ENCODE peak calls at places on chromosomes 1 and 21, in seven cellular contexts. R, W, Z, P, D, J and B are unnamed samples. For H3K27me3 and H3K36me3, the result is how much of the 10 kb centered on the place peaks cover.

GRCh38 chr1:97424209-97424608 is 496.6 kb downstream of the DPYD start:
- DNase-seq in R (no peak), W (no peak), Z (no peak), P (no peak), D (no peak), J (no peak), B (no peak)

GRCh38 chr1:172382406-172382805 is 38.1 kb upstream of the C1orf105 start:
- DNase-seq in R (no peak), W (no peak), Z (peak), P (no peak), D (no peak), J (no peak), B (no peak)

GRCh38 chr1:35929730-35930592 is 944 bp upstream of the AGO3 start:
- DNase-seq in R (no peak), W (peak), Z (peak), P (peak), D (no peak), J (no peak), B (peak)

GRCh38 chr1:50857702-50858101 is 102.4 kb downstream of the FAF1 start:
- DNase-seq in R (no peak), W (no peak), Z (no peak), P (no peak), D (no peak), J (no peak), B (no peak)

GRCh38 chr1:178308438-178308837 is 188.3 kb downstream of the CLEC20A start:
- DNase-seq in R (no peak), W (no peak), Z (no peak), P (no peak), D (no peak), J (no peak), B (no peak)

GRCh38 chr1:236119935-236120484 is 22.3 kb upstream of the GPR137B start:
- DNase-seq in R (no peak), W (no peak), Z (no peak), P (no peak), D (no peak), J (no peak), B (no peak)

GRCh38 chr21:41280115-41280919 is 36.3 kb upstream of the FAM3B start:
- DNase-seq in R (peak), W (no peak), Z (no peak), P (no peak), D (no peak), J (no peak), B (no peak)

GRCh38 chr1:217134857-217135568 is 411.8 kb upstream of the ESRRG start:
- DNase-seq in R (no peak), W (no peak), Z (peak), P (peak), D (no peak), J (no peak), B (peak)

GRCh38 chr1:47621483-47621882 is 183.6 kb downstream of the FOXD2 start:
- DNase-seq in R (no peak), W (no peak), Z (no peak), P (no peak), D (no peak), J (no peak), B (no peak)

GRCh38 chr1:200184196-200184595 is 156.7 kb downstream of the NR5A2 start:
- DNase-seq in R (no peak), W (peak), Z (peak), P (peak), D (no peak), J (no peak), B (no peak)

GRCh38 chr1:47179988-47180563 is 9.8 kb downstream of the PDZK1IP1 start:
- DNase-seq in R (no peak), W (peak), Z (no peak), P (no peak), D (no peak), J (no peak), B (no peak)

GRCh38 chr1:221961532-221962292 is 219.8 kb upstream of the DUSP10 start:
- DNase-seq in R (peak), W (no peak), Z (peak), P (peak), D (peak), J (no peak), B (no peak)

GRCh38 chr1:199979071-199979470 is 48.4 kb upstream of the NR5A2 start:
- DNase-seq in R (no peak), W (no peak), Z (no peak), P (peak), D (no peak), J (no peak), B (no peak)

GRCh38 chr1:2443285-2444137 is 31.1 kb upstream of the PEX10 start:
- DNase-seq in R (no peak), W (no peak), Z (no peak), P (no peak), D (no peak), J (no peak), B (peak)

GRCh38 chr1:2445162-2445822 is 30.8 kb upstream of the PLCH2 start:
- DNase-seq in R (no peak), W (no peak), Z (no peak), P (no peak), D (no peak), J (no peak), B (no peak)

GRCh38 chr1:2442676-2443075 is 30.3 kb upstream of the PEX10 start:
- DNase-seq in R (no peak), W (no peak), Z (no peak), P (no peak), D (no peak), J (no peak), B (no peak)

GRCh38 chr1:2445823-2446215 is 30.3 kb upstream of the PLCH2 start:
- DNase-seq in R (no peak), W (no peak), Z (no peak), P (no peak), D (no peak), J (no peak), B (no peak)

DNA sequence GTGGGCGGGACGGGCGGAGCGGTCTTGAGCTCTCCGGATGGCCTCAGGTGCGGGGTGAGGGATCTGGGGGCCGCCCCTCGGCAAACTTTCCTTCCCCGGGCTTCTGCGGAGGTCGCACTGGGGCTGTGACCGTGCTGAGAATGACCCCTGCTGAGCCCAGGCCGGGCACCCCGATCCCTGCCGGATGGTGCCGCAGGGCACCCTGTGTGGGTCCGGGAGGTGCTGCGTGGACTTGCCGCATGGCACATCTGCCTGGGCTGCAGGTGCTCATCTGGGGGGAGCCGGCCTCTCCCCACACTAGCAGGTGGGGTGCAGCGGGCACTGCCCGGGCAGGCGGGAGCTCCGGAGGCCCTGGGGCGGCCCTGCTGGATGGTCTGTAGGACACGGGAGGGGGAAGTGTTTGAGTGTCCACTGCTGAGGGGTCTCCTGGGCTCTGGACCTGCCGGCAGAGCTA is 31.8 kb upstream of the PEX10 start:
- DNase-seq in R (no peak), W (no peak), Z (no peak), P (no peak), D (no peak), J (no peak), B (no peak)
- H3K4me3 ChIP-seq in R (no peak), W (no peak), Z (no peak), P (no peak), D (peak), J (peak), B (no peak)

GRCh38 chr21:36059823-36060158 is 535 bp downstream of the SETD4 start:
- DNase-seq in R (no peak), W (peak), Z (no peak), P (no peak), D (peak), J (no peak), B (no peak)
- H3K27me3 ChIP-seq in R (under half), W (under half), Z (under half), P (under half), D (under half), J (under half), B (under half)

GRCh38 chr1:22520871-22521270 is 42.4 kb upstream of the EPHA8 start:
- DNase-seq in R (no peak), W (no peak), Z (no peak), P (no peak), D (no peak), J (no peak), B (no peak)

GRCh38 chr1:22524481-22524880 is 38.8 kb upstream of the EPHA8 start:
- DNase-seq in R (no peak), W (no peak), Z (no peak), P (no peak), D (no peak), J (no peak), B (no peak)

GRCh38 chr1:22518379-22518778 is 44.9 kb upstream of the EPHA8 start:
- DNase-seq in R (no peak), W (no peak), Z (no peak), P (no peak), D (no peak), J (no peak), B (no peak)

GRCh38 chr1:22522221-22522743 is 41.0 kb upstream of the EPHA8 start:
- DNase-seq in R (no peak), W (no peak), Z (no peak), P (no peak), D (no peak), J (no peak), B (no peak)

DNA sequence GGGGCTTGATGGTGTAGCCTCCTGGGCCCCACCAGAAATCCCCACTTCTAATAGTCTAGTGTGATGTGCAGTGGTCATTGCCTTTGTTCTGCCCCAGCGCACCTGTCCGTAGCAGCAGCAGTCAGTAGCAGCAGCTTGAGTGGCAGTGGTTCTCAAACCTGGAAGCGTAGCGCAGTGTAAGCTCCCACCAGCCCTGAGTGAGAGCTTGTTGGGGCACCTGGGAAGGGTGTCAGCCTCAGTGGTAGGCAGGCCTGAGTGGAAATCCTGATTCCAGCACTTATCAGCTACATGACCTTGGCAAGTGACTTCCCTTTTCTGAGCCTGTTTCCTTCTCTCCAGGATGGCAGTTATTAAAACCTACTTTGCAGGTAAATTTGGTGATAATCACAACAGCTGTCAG is 41.6 kb upstream of the EPHA8 start:
- DNase-seq in R (no peak), W (no peak), Z (no peak), P (no peak), D (no peak), J (no peak), B (no peak)
- H3K36me3 ChIP-seq in R (under half), W (half or more), Z (half or more), P (under half), D (under half), J (under half), B (under half)

GRCh38 chr1:63951076-63951946 is 177.5 kb downstream of the ROR1 start:
- DNase-seq in R (no peak), W (no peak), Z (peak), P (no peak), D (no peak), J (no peak), B (no peak)
- H3K4me3 ChIP-seq in R (no peak), W (no peak), Z (no peak), P (no peak), D (no peak), J (no peak), B (no peak)

GRCh38 chr1:58683519-58683918 is 16.3 kb downstream of the MYSM1 start:
- DNase-seq in R (no peak), W (no peak), Z (no peak), P (no peak), D (no peak), J (no peak), B (no peak)

DNA sequence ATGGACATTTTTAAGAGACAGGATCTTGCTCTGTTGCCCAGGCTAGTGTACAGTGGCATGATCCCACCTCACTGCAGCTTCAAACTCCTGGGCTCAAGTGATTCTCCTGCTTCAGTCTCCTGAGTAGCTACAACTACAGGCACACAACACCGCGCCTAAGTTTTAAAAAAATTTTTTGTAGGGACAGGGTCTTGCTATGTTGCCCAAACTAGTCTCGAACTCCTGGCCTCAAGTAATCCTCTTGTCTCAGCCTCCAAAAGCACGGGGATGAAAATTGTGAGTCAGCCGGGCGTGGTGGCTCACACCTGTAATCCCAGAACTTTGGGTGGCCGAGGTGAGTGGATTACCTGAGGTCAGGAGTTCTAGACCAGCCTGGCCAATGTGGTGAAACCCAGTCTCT is 20.4 kb downstream of the MYSM1 start:
- DNase-seq in R (no peak), W (no peak), Z (no peak), P (no peak), D (no peak), J (no peak), B (no peak)
- H3K27me3 ChIP-seq in R (under half), W (under half), Z (under half), P (under half), D (under half), J (under half), B (under half)

GRCh38 chr1:28565726-28566125 is 12.8 kb downstream of the TRNAU1AP start:
- DNase-seq in R (no peak), W (no peak), Z (no peak), P (no peak), D (no peak), J (no peak), B (no peak)

GRCh38 chr1:28560886-28561285 is 8.0 kb downstream of the TRNAU1AP start:
- DNase-seq in R (no peak), W (no peak), Z (no peak), P (no peak), D (no peak), J (no peak), B (no peak)

GRCh38 chr1:28566931-28567330 is 14.0 kb downstream of the TRNAU1AP start:
- DNase-seq in R (no peak), W (no peak), Z (no peak), P (no peak), D (no peak), J (no peak), B (peak)

GRCh38 chr1:28564310-28564709 is 11.4 kb downstream of the TRNAU1AP start:
- DNase-seq in R (no peak), W (no peak), Z (no peak), P (no peak), D (no peak), J (no peak), B (no peak)

GRCh38 chr1:28565040-28565439 is 12.2 kb downstream of the TRNAU1AP start:
- DNase-seq in R (no peak), W (peak), Z (no peak), P (no peak), D (no peak), J (no peak), B (no peak)
- H3K36me3 ChIP-seq in R (under half), W (half or more), Z (half or more), P (half or more), D (under half), J (under half), B (under half)

DNA sequence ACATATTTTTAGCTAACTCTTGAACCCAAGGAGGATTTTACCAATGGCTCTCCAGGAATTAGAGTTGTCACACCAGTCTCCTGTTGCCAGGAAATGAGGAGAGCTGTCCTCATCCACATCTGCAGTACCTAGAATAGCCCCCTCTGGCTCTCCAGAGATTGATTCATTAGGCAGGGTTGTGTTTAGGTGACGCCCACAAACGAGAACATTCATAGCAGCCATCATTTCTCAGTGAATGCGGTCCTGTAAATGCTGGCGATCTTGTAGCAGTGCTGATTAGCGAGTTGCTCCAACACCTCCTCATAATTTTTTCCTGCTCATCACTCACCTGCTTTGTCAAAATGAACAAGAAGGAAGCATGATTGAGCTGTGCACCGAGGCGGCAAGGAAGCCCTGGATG is 16.3 kb upstream of the KLHDC8A start:
- DNase-seq in R (no peak), W (no peak), Z (no peak), P (no peak), D (no peak), J (no peak), B (no peak)
- H3K4me3 ChIP-seq in R (no peak), W (no peak), Z (peak), P (no peak), D (no peak), J (no peak), B (no peak)

GRCh38 chr1:168091720-168092119 is 45.0 kb downstream of the GPR161 start:
- DNase-seq in R (no peak), W (no peak), Z (no peak), P (no peak), D (no peak), J (no peak), B (no peak)
- H3K27me3 ChIP-seq in R (under half), W (under half), Z (under half), P (under half), D (under half), J (under half), B (under half)

GRCh38 chr21:45990741-45991605 is 9.4 kb downstream of the COL6A1 start:
- DNase-seq in R (no peak), W (peak), Z (peak), P (no peak), D (no peak), J (peak), B (peak)

GRCh38 chr21:45988366-45989347 is 7.1 kb downstream of the COL6A1 start:
- DNase-seq in R (no peak), W (peak), Z (peak), P (no peak), D (no peak), J (peak), B (peak)

GRCh38 chr21:45989355-45990048 is 7.9 kb downstream of the COL6A1 start:
- DNase-seq in R (no peak), W (peak), Z (peak), P (no peak), D (no peak), J (peak), B (peak)

GRCh38 chr21:45991606-45992301 is 10.2 kb downstream of the COL6A1 start:
- DNase-seq in R (no peak), W (peak), Z (peak), P (no peak), D (no peak), J (no peak), B (peak)

DNA sequence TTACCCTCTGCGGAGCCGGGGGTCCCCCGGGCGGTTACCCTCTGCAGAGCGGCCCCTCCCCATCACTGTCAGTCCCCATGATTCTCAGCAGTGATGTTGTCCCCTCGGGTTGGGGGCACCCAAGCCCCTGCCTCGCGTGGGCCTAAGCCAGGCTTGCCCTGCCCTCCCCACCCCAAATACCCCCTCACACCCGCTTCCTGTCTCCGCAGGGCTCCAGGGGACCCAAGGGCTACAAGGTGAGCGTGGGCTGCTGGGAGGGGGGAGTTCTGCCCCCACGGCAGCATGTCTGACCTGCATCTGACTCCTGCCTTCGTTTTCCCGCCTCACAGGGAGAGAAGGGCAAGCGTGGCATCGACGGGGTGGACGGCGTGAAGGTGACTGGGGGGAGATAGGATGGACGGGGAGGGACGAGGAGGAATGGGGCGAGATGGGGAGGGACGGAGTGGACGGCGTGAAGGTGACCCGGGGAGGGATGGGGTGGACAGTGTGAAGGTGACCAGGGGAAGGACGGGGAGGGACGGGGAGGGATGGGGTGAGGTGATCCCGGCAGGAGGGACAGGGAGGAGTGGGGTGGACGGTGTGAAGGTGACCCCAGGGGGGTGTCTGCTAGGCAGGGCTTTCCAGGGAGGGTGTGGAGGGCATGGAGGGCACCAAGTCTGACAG is 8.6 kb downstream of the COL6A1 start:
- DNase-seq in R (no peak), W (peak), Z (peak), P (no peak), D (no peak), J (peak), B (peak)
- H3K36me3 ChIP-seq in R (half or more), W (under half), Z (half or more), P (under half), D (under half), J (under half), B (under half)

GRCh38 chr1:37703061-37703460 is 10.7 kb downstream of the CDCA8 start:
- DNase-seq in R (no peak), W (no peak), Z (no peak), P (no peak), D (no peak), J (no peak), B (no peak)

GRCh38 chr1:37705399-37705798 is 13.1 kb downstream of the CDCA8 start:
- DNase-seq in R (no peak), W (peak), Z (no peak), P (no peak), D (no peak), J (no peak), B (no peak)

GRCh38 chr1:37701051-37701450 is 8.7 kb downstream of the CDCA8 start:
- DNase-seq in R (no peak), W (no peak), Z (no peak), P (no peak), D (no peak), J (no peak), B (no peak)

GRCh38 chr1:37708471-37708870 is 16.2 kb downstream of the CDCA8 start:
- DNase-seq in R (no peak), W (peak), Z (peak), P (no peak), D (no peak), J (no peak), B (no peak)

DNA sequence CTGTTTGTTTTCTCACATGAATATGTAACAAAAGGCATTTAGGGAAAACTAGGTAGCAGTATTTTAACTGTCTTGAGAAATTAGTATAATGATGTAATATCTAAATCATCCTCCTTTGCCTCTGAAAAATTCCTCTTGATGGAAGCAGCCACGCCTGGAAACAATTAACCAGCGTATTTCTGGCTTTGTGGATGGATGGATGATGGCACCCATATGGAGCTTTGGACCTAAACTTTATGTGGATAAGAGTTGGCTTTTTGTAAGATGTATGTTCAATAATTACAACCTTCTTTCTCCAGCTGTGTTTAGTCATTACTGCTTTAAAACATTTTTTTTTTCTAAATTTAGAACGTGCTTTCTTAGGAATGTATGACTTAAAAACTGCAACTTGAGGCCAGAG is 12.7 kb downstream of the CDCA8 start:
- DNase-seq in R (peak), W (no peak), Z (peak), P (no peak), D (no peak), J (no peak), B (no peak)
- H3K4me3 ChIP-seq in R (no peak), W (no peak), Z (no peak), P (no peak), D (no peak), J (no peak), B (no peak)